ENCODE peak calls at places on chromosomes 13 and 19, in six cellular contexts. U is NCI-H146, F is choroid plexus epithelial cell, N is thoracic aorta, E is ecto neural progenitor cell, C is GOT3. O is an unnamed sample.

GRCh38 chr19:2461751-2462634 is 5.2 kb upstream of the LMNB2 start:
- DNase-seq in U (peak), F (peak), C (peak), E (peak), N (no peak), O (no peak)

GRCh38 chr13:24505756-24506155 is 6.8 kb downstream of the PARP4 start:
- DNase-seq in E (no peak), N (no peak), C (no peak), U (no peak), F (no peak), O (no peak)

GRCh38 chr19:53537523-53538377 is at the start of gene ZNF331:
- DNase-seq in N (peak), C (peak), F (peak), E (peak), U (peak), O (peak)

GRCh38 chr19:32287811-32288227 is 57.6 kb upstream of the ZNF507 start:
- DNase-seq in N (peak), C (peak), E (peak), F (peak), U (peak), O (peak)

GRCh38 chr13:108681986-108682562 is 52.7 kb downstream of the MYO16 start:
- DNase-seq in E (no peak), N (no peak), F (peak), C (no peak), U (no peak), O (no peak)

GRCh38 chr19:39408392-39409206 is 2.0 kb downstream of the ZFP36 start:
- DNase-seq in F (peak), C (no peak), N (no peak), E (no peak), U (peak), O (peak)

GRCh38 chr19:6802336-6803035 is 30.0 kb downstream of the VAV1 start:
- DNase-seq in U (no peak), E (no peak), C (no peak), F (no peak), N (no peak), O (peak)

GRCh38 chr19:55452381-55453325 is 8.8 kb downstream of the ISOC2 start:
- DNase-seq in F (peak), N (no peak), E (peak), C (no peak), U (peak), O (peak)

GRCh38 chr13:44719857-44720671 is 143.9 kb upstream of the TSC22D1 start:
- DNase-seq in F (peak), U (no peak), E (no peak), C (no peak), N (no peak), O (peak)

GRCh38 chr13:61247149-61247936 is 168.3 kb downstream of the PCDH20 start:
- DNase-seq in F (no peak), E (peak), U (peak), N (no peak), C (no peak), O (no peak)

GRCh38 chr13:50236898-50237318 is 221.7 kb downstream of the KCNRG start:
- DNase-seq in C (no peak), F (peak), N (no peak), E (no peak), U (no peak), O (no peak)

GRCh38 chr13:36778083-36778671 is 40.8 kb upstream of the RFXAP start:
- DNase-seq in N (no peak), C (no peak), F (peak), E (peak), U (peak), O (no peak)

GRCh38 chr19:1446713-1447564 is 3.0 kb upstream of the APC2 start:
- DNase-seq in E (peak), C (no peak), N (no peak), U (peak), F (no peak), O (no peak)

GRCh38 chr19:56333506-56333905 is 18.9 kb upstream of the ZSCAN5A start:
- DNase-seq in E (no peak), U (peak), N (no peak), C (no peak), F (peak), O (no peak)

GRCh38 chr19:19110410-19111137 is 27.7 kb downstream of the TMEM161A start:
- DNase-seq in N (no peak), E (peak), F (peak), C (no peak), U (peak), O (no peak)

GRCh38 chr13:60448907-60449510 is 52.0 kb downstream of the TDRD3 start:
- DNase-seq in E (no peak), C (no peak), N (no peak), F (peak), U (peak), O (no peak)

GRCh38 chr19:58543826-58544590 is at the start of gene TRIM28:
- DNase-seq in F (peak), C (no peak), E (peak), U (no peak), N (peak), O (peak)

GRCh38 chr19:46060012-46060411 is 19.2 kb upstream of the IGFL4 start:
- DNase-seq in F (no peak), E (no peak), U (no peak), N (no peak), C (no peak), O (no peak)

GRCh38 chr19:33902802-33903488 is 106.3 kb downstream of the KCTD15 start:
- DNase-seq in C (no peak), U (no peak), E (no peak), F (no peak), N (no peak), O (no peak)

GRCh38 chr13:38350114-38350617 is 515 bp downstream of the UFM1 start:
- DNase-seq in U (peak), C (no peak), E (peak), N (peak), F (peak), O (peak)

GRCh38 chr19:46875234-46875633 is 14.4 kb downstream of the ARHGAP35 start:
- DNase-seq in E (no peak), C (no peak), U (no peak), N (no peak), F (no peak), O (no peak)

GRCh38 chr19:6260912-6261636 is 18.7 kb downstream of the MLLT1 start:
- DNase-seq in F (peak), N (no peak), E (no peak), C (no peak), U (no peak), O (no peak)

GRCh38 chr13:62278271-62278670 is 862.6 kb upstream of the PCDH20 start:
- DNase-seq in E (no peak), U (no peak), F (peak), C (no peak), N (no peak), O (no peak)

GRCh38 chr13:80923907-80924306 is 583.0 kb upstream of the SPRY2 start:
- DNase-seq in N (no peak), E (no peak), C (no peak), F (peak), U (no peak), O (no peak)

GRCh38 chr13:31199849-31200635 is at the start of gene B3GLCT:
- DNase-seq in C (peak), N (no peak), F (peak), U (peak), E (peak), O (peak)

GRCh38 chr19:36915992-36916830 is at the start of the genes ZNF568 and ZNF829:
- DNase-seq in F (peak), U (peak), E (peak), C (peak), N (peak), O (peak)

GRCh38 chr19:14434157-14434501 is 1.0 kb downstream of the PKN1 start:
- DNase-seq in U (no peak), N (no peak), C (no peak), E (no peak), F (no peak), O (no peak)

GRCh38 chr13:43057653-43058317 is 34.4 kb downstream of the DNAJC15 start:
- DNase-seq in C (no peak), N (no peak), F (peak), U (no peak), E (no peak), O (no peak)

GRCh38 chr19:3620145-3620816 is 6.3 kb downstream of the CACTIN start:
- DNase-seq in N (no peak), F (no peak), E (no peak), U (no peak), C (no peak), O (no peak)

O was measured in breast epithelium.